ENCODE peak calls at places on chromosomes 1 and 21, in six cellular contexts. P is GM12878, O is GM12892, R is K562, S is H1, D is HepG2. W is an unnamed sample.

GRCh38 chr21:27653481-27653880 is 686.6 kb upstream of the ADAMTS5 start:
- DNase-seq in P (no peak), O (no peak), R (no peak), S (no peak), D (no peak), W (no peak)

GRCh38 chr1:225712391-225712790 is 59.5 kb upstream of the ENAH start:
- DNase-seq in P (no peak), O (no peak), R (no peak), S (no peak), D (no peak), W (no peak)

GRCh38 chr21:15688809-15689208 is 41.0 kb upstream of the USP25 start:
- DNase-seq in P (no peak), O (no peak), R (no peak), S (no peak), D (no peak), W (no peak)

GRCh38 chr1:114448370-114448769 is 62.6 kb downstream of the TRIM33 start:
- DNase-seq in P (no peak), O (no peak), R (no peak), S (no peak), D (no peak), W (no peak)

GRCh38 chr21:42653492-42654061 is at the start of gene PDE9A:
- DNase-seq in P (no peak), O (no peak), R (peak; percentile 54), S (no peak), D (no peak), W (no peak)

GRCh38 chr1:3662080-3662671 is 9.9 kb downstream of the TP73 start:
- DNase-seq in P (no peak), O (no peak), R (no peak), S (no peak), D (no peak), W (no peak)

GRCh38 chr1:236176337-236177336 is 34.3 kb downstream of the GPR137B start:
- DNase-seq in P (no peak), O (no peak), R (no peak), S (no peak), D (no peak), W (no peak)

GRCh38 chr1:1080122-1080753 is 6.1 kb upstream of the RNF223 start:
- DNase-seq in P (no peak), O (peak; percentile 71), R (peak; percentile 86), S (no peak), D (peak; percentile 45), W (peak; percentile 79)

GRCh38 chr1:5747428-5748285 is 244.6 kb downstream of the NPHP4 start:
- DNase-seq in P (no peak), O (no peak), R (no peak), S (no peak), D (no peak), W (no peak)

GRCh38 chr1:67572594-67573221 is 112.3 kb upstream of the GADD45A start:
- DNase-seq in P (no peak), O (no peak), R (no peak), S (no peak), D (no peak), W (no peak)

GRCh38 chr1:67687198-67687545 is 2.2 kb downstream of the GADD45A start:
- DNase-seq in P (peak; percentile 26), O (no peak), R (no peak), S (no peak), D (no peak), W (no peak)

GRCh38 chr1:33763406-33763805 is 100.5 kb upstream of the HMGB4 start:
- DNase-seq in P (no peak), O (no peak), R (no peak), S (no peak), D (no peak), W (no peak)

GRCh38 chr1:201282216-201282615 is 1.1 kb upstream of the PKP1 start:
- DNase-seq in P (no peak), O (no peak), R (no peak), S (no peak), D (no peak), W (no peak)

GRCh38 chr1:43358121-43358745 is 548 bp upstream of the CDC20 start:
- DNase-seq in P (peak; percentile 16), O (peak; percentile 39), R (peak; percentile 80), S (no peak), D (no peak), W (peak; percentile 43)

GRCh38 chr1:216958569-216958968 is 235.3 kb upstream of the ESRRG start:
- DNase-seq in P (no peak), O (no peak), R (no peak), S (no peak), D (no peak), W (no peak)

GRCh38 chr1:115239148-115239820 is 98.8 kb downstream of the NGF start:
- DNase-seq in P (no peak), O (no peak), R (no peak), S (no peak), D (no peak), W (no peak)

GRCh38 chr1:113786055-113786454 is 26.2 kb downstream of the RSBN1 start:
- DNase-seq in P (no peak), O (no peak), R (peak; percentile 38), S (no peak), D (peak; percentile 65), W (no peak)

GRCh38 chr1:154329551-154330131 is 4.3 kb downstream of the ATP8B2 start:
- DNase-seq in P (no peak), O (no peak), R (no peak), S (no peak), D (no peak), W (no peak)

GRCh38 chr1:4482526-4482925 is 171.9 kb upstream of the AJAP1 start:
- DNase-seq in P (no peak), O (no peak), R (no peak), S (no peak), D (no peak), W (no peak)

GRCh38 chr1:201016211-201016651 is 7.3 kb downstream of the KIF21B start:
- DNase-seq in P (no peak), O (no peak), R (peak; percentile 74), S (no peak), D (no peak), W (no peak)

GRCh38 chr1:152037920-152038658 is 1.3 kb upstream of the S100A11 start:
- DNase-seq in P (no peak), O (no peak), R (no peak), S (no peak), D (no peak), W (no peak)

GRCh38 chr1:241834733-241835377 is 13.1 kb upstream of the EXO1 start:
- DNase-seq in P (no peak), O (no peak), R (peak; percentile 45), S (no peak), D (peak; percentile 28), W (no peak)

GRCh38 chr1:35557611-35558373 is at the start of gene NCDN:
- DNase-seq in P (peak; percentile 85), O (peak; percentile 97), R (peak; percentile 99), S (peak; percentile 95), D (peak; percentile 94), W (peak; percentile 97)

GRCh38 chr1:35559317-35559944 is 1.8 kb downstream of the NCDN start:
- DNase-seq in P (no peak), O (no peak), R (no peak), S (no peak), D (no peak), W (no peak)

GRCh38 chr1:35560256-35561225 is 2.9 kb downstream of the NCDN start:
- DNase-seq in P (no peak), O (no peak), R (no peak), S (no peak), D (no peak), W (no peak)

GRCh38 chr1:35557118-35557610 is at the start of gene KIAA0319L:
- DNase-seq in P (no peak), O (peak; percentile 85), R (peak; percentile 95), S (no peak), D (peak; percentile 60), W (peak; percentile 87)

DNA sequence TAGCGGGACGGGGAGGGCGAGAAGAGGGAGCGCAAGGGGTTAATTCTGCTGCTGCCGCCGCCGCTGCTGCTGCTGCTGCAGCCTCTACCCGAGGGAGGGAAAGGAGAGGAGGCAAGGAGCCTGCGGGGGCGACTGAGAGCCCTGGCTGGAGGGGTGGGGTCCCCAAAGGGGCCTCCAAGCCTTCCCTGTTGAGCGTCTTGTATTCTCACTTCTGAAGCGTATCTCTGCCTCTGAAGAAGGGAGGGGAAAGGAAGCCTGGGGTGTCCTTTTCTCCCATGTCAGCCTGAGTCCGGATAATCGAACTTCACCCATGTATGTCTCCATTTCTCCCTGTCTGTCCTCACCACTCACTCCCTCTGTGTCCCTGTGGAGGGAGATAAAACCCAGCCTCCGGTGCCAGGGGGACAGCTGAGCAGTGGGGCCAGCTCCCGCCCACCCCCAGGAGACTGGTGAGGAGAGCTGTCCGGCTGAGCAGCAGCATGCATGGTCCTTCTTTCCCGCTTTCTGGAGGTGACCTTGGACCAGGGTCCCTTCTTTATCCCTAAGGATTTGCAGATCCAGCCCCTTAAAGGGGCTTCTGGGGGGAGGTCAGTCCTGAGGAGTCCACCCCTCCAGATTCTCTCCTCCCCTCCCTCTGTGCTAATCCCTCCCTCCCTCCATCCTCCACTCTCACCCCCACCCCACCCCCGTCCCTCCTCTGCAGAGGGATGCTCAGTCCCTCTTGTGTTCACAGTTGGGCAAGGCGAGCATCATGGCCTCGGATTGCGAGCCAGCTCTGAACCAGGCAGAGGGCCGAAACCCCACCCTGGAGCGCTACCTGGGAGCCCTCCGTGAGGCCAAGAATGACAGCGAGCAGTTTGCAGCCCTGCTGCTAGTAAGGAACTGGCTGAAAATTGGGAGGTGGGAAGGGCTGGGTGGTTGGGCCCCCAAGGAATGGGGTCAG is 1.0 kb downstream of the NCDN start:
- DNase-seq in P (no peak), O (no peak), R (no peak), S (no peak), D (no peak), W (no peak)
- TF ChIP-seq TAF1 in P (no peak), O (no peak), R (no peak), S (no peak), D (no peak), W (no peak)

GRCh38 chr1:107246775-107247345 is 106.0 kb downstream of the NTNG1 start:
- DNase-seq in P (peak; percentile 33), O (no peak), R (no peak), S (no peak), D (no peak), W (no peak)
- TF ChIP-seq POLR2AphosphoS5 in P (no peak), O (no peak), R (no peak), S (no peak), D (no peak), W (no peak)

DNA sequence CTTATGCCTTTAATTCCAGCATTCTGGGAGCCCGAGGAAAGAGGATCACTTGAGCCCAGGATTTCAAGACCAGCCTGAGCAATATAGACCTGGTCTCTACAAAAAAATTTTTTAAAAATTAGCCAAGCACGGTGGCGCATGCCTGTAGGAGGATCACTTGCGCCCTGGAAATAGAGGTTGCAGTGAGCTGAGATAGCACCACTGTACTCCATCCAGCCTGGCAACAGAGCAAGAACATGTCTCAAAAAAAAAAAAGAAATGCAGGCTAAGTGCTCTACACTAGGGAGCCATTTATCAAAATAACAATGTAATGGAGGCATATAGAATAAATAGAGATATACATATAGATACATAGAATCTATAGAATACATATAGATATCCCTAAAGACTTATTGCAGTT is 23.3 kb downstream of the CEPT1 start:
- DNase-seq in P (no peak), O (no peak), R (no peak), S (no peak), D (no peak), W (no peak)
- TF ChIP-seq POLR2A in P (no peak), O (no peak), R (no peak), S (no peak), D (no peak), W (no peak)

DNA sequence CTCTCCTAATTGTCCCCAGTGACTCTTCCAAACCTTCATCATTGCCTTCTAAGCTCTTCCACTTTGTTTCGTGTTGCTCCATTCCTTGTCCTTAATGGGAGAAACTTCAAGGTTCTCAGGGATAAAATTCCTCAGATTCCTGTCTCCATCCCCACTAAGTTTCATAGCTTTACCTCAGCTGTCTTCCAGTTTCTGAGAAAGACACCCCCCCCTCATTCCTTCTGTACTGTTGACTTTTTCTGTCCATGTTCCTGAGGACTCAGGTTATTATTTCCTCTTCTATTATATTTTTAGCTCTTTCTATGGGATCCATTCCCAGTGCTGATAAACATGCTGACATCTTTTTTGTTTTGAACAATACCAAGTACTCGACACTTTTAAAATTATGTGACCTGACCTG is 215.3 kb upstream of the PTGFR start:
- DNase-seq in P (no peak), O (no peak), R (no peak), S (no peak), D (no peak), W (no peak)
- TF ChIP-seq TAF1 in P (no peak), O (no peak), R (no peak), S (no peak), D (no peak), W (no peak)

W was measured in GM12891.